ENCODE peak calls at places on chromosomes 7 and 10, in nine cellular contexts. R is lower lobe of right lung, Z is adipocyte, O is left lung, U is A549, C is iPS DF 6.9, W is astrocyte of the cerebellum, D is kidney epithelial cell, S is H7. K is an unnamed sample.

GRCh38 chr7:94087664-94088352 is 83.7 kb upstream of the BET1 start:
- DNase-seq in R (no peak), Z (peak; percentile 87), O (no peak), U (peak; percentile 72), C (peak; percentile 33), W (peak; percentile 73), D (peak; percentile 52), S (peak; percentile 46), K (peak; percentile 86)

GRCh38 chr7:137869260-137869659 is 22.5 kb upstream of the DGKI start:
- DNase-seq in R (no peak), Z (no peak), O (no peak), U (no peak), C (no peak), W (no peak), D (no peak), S (no peak), K (no peak)

GRCh38 chr10:66586073-66586472 is 339.8 kb upstream of the LRRTM3 start:
- DNase-seq in R (no peak), Z (no peak), O (no peak), U (no peak), C (peak; percentile 22), W (peak; percentile 5), D (no peak), S (peak; percentile 2), K (peak; percentile 53)

GRCh38 chr7:84705079-84705478 is 481.8 kb downstream of the SEMA3D start:
- DNase-seq in R (no peak), Z (no peak), O (no peak), U (no peak), C (no peak), W (no peak), D (no peak), S (no peak), K (no peak)

GRCh38 chr7:151876899-151877777 is at the start of gene PRKAG2:
- DNase-seq in R (peak; percentile 84), Z (peak; percentile 52), O (peak; percentile 79), U (peak; percentile 46), C (no peak), W (no peak), D (no peak), S (peak; percentile 88), K (peak; percentile 23)

GRCh38 chr10:73644015-73644743 is 2.9 kb upstream of the MYOZ1 start:
- DNase-seq in R (no peak), Z (peak; percentile 90), O (peak; percentile 43), U (peak; percentile 71), C (no peak), W (peak; percentile 66), D (no peak), S (peak; percentile 87), K (peak; percentile 48)

GRCh38 chr10:69749180-69750010 is 52.3 kb upstream of the COL13A1 start:
- DNase-seq in R (no peak), Z (no peak), O (no peak), U (no peak), C (no peak), W (no peak), D (no peak), S (no peak), K (peak; percentile 44)

GRCh38 chr10:48574322-48574796 is 30.5 kb downstream of the ARHGAP22 start:
- DNase-seq in R (no peak), Z (no peak), O (no peak), U (no peak), C (no peak), W (no peak), D (no peak), S (no peak), K (no peak)

GRCh38 chr7:19772858-19773337 is 519 bp downstream of the TMEM196 start:
- DNase-seq in R (no peak), Z (peak; percentile 33), O (peak; percentile 35), U (peak; percentile 30), C (no peak), W (peak; percentile 36), D (no peak), S (peak; percentile 45), K (peak; percentile 2)

GRCh38 chr7:82017334-82017943 is 247.6 kb upstream of the HGF start:
- DNase-seq in R (no peak), Z (peak; percentile 79), O (no peak), U (peak; percentile 47), C (no peak), W (no peak), D (no peak), S (no peak), K (peak; percentile 25)

GRCh38 chr7:3027005-3027404 is 16.7 kb downstream of the CARD11 start:
- DNase-seq in R (no peak), Z (no peak), O (no peak), U (no peak), C (no peak), W (no peak), D (no peak), S (no peak), K (no peak)
- H3K4me3 ChIP-seq in R (no peak overlapping the region), Z (no peak overlapping the region), O (no peak overlapping the region), U (no peak overlapping the region), C (no peak overlapping the region), W (no peak overlapping the region), D (no peak overlapping the region), S (no peak overlapping the region), K (no peak overlapping the region)

GRCh38 chr10:104907509-104907908 is 266.4 kb downstream of the SORCS3 start:
- DNase-seq in R (no peak), Z (no peak), O (no peak), U (no peak), C (no peak), W (no peak), D (no peak), S (no peak), K (no peak)

GRCh38 chr10:104908581-104908980 is 267.5 kb downstream of the SORCS3 start:
- DNase-seq in R (no peak), Z (no peak), O (no peak), U (no peak), C (no peak), W (no peak), D (no peak), S (no peak), K (no peak)

GRCh38 chr10:104910712-104911111 is 269.6 kb downstream of the SORCS3 start:
- DNase-seq in R (no peak), Z (no peak), O (no peak), U (no peak), C (no peak), W (no peak), D (no peak), S (no peak), K (no peak)

GRCh38 chr10:104913390-104913789 is 272.3 kb downstream of the SORCS3 start:
- DNase-seq in R (no peak), Z (no peak), O (no peak), U (no peak), C (no peak), W (no peak), D (no peak), S (no peak), K (no peak)
- H3K4me3 ChIP-seq in R (no peak overlapping the region), Z (no peak overlapping the region), O (no peak overlapping the region), U (no peak overlapping the region), C (no peak overlapping the region), W (no peak overlapping the region), D (no peak overlapping the region), S (no peak overlapping the region), K (no peak overlapping the region)

GRCh38 chr10:104120512-104120902 is 1.5 kb upstream of the SFR1 start:
- DNase-seq in R (no peak), Z (no peak), O (no peak), U (no peak), C (no peak), W (no peak), D (no peak), S (no peak), K (no peak)
- H3K4me3 ChIP-seq in R (peak overlapping the region; percentile 75), Z (peak overlapping the region; percentile 92), O (no peak overlapping the region), U (peak overlapping the region; percentile 57), C (no peak overlapping the region), W (peak overlapping the region; percentile 80), D (no peak overlapping the region), S (peak overlapping the region; percentile 56), K (peak overlapping the region; percentile 68)

GRCh38 chr10:130772056-130772455 is 539.5 kb downstream of the TCERG1L start:
- DNase-seq in R (no peak), Z (no peak), O (peak; percentile 10), U (no peak), C (no peak), W (no peak), D (no peak), S (no peak), K (no peak)
- H3K4me3 ChIP-seq in R (no peak overlapping the region), Z (no peak overlapping the region), O (no peak overlapping the region), U (no peak overlapping the region), C (no peak overlapping the region), W (no peak overlapping the region), D (no peak overlapping the region), S (no peak overlapping the region), K (no peak overlapping the region)

GRCh38 chr7:18457832-18458231 is 37.7 kb upstream of the HDAC9 start:
- DNase-seq in R (no peak), Z (no peak), O (no peak), U (no peak), C (no peak), W (no peak), D (no peak), S (no peak), K (no peak)
- H3K4me3 ChIP-seq in R (no peak overlapping the region), Z (no peak overlapping the region), O (no peak overlapping the region), U (no peak overlapping the region), C (no peak overlapping the region), W (no peak overlapping the region), D (no peak overlapping the region), S (no peak overlapping the region), K (no peak overlapping the region)

GRCh38 chr10:96270564-96270963 is 805 bp downstream of the BLNK start:
- DNase-seq in R (no peak), Z (no peak), O (no peak), U (no peak), C (no peak), W (no peak), D (no peak), S (no peak), K (no peak)
- H3K4me3 ChIP-seq in R (peak overlapping the region; percentile 24), Z (no peak overlapping the region), O (peak overlapping the region; percentile 14), U (no peak overlapping the region), C (no peak overlapping the region), W (no peak overlapping the region), D (no peak overlapping the region), S (no peak overlapping the region), K (no peak overlapping the region)

GRCh38 chr7:32299133-32299702 is 191.0 kb downstream of the LSM5 start:
- DNase-seq in R (no peak), Z (no peak), O (no peak), U (peak; percentile 22), C (no peak), W (no peak), D (no peak), S (peak; percentile 77), K (peak; percentile 1)
- H3K4me3 ChIP-seq in R (peak overlapping the region; percentile 38), Z (peak overlapping the region; percentile 74), O (peak overlapping the region; percentile 16), U (peak overlapping the region; percentile 71), C (peak overlapping the region; percentile 46), W (peak overlapping the region; percentile 42), D (peak overlapping the region; percentile 29), S (peak overlapping the region; percentile 55), K (peak overlapping the region; percentile 21)

DNA sequence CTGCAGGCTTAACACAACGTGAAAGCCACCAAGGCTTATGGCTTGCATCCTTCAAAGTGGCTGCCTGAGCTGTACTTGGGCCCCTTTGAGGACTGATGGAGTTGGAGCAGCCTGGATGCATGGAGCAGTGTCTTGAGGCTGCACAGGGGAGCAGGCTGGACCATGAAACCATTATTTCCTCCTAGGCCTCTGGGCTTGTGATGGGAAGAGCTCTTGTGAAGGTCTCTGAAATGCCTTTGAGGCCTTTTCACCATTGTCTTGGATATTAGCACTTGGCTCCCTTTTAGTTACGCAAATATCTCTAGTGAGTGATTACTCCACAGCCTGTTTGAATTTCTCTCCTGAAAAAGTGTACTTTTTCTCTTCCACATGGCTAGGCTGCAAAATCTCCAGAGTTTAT is 201.2 kb upstream of the NPY start:
- DNase-seq in R (no peak), Z (no peak), O (no peak), U (no peak), C (no peak), W (no peak), D (no peak), S (no peak), K (no peak)
- H3K4me3 ChIP-seq in R (no peak overlapping the region), Z (no peak overlapping the region), O (no peak overlapping the region), U (no peak overlapping the region), C (no peak overlapping the region), W (no peak overlapping the region), D (no peak overlapping the region), S (no peak overlapping the region), K (no peak overlapping the region)

K was measured in foreskin fibroblast.